ENCODE peak calls at places on chromosomes 7 and 10, in six cellular contexts. N, Z, P, B, O and K are unnamed samples.
A peak's percentile ranks its signal among the peaks of the same experiment; 100 is the strongest.

GRCh38 chr10:51422311-51423120 is 276.9 kb downstream of the CSTF2T start:
- DNase-seq in N (peak; percentile 61), Z (peak; percentile 77), P (no peak), B (peak; percentile 66), O (peak; percentile 14), K (peak; percentile 12)

GRCh38 chr7:130872341-130872740 is 138.3 kb upstream of the KLF14 start:
- DNase-seq in N (no peak), Z (no peak), P (no peak), B (no peak), O (no peak), K (peak; percentile 46)

GRCh38 chr7:1149351-1149794 is 10.6 kb downstream of the ZFAND2A start:
- DNase-seq in N (no peak), Z (no peak), P (peak; percentile 40), B (no peak), O (no peak), K (no peak)

GRCh38 chr7:80187279-80187678 is 52.6 kb downstream of the GNAI1 start:
- DNase-seq in N (no peak), Z (no peak), P (no peak), B (no peak), O (no peak), K (no peak)

GRCh38 chr7:98137826-98138151 is 31.1 kb downstream of the LMTK2 start:
- DNase-seq in N (no peak), Z (no peak), P (no peak), B (no peak), O (no peak), K (no peak)

GRCh38 chr10:6953131-6953834 is 373.2 kb upstream of the PRKCQ start:
- DNase-seq in N (no peak), Z (no peak), P (no peak), B (no peak), O (no peak), K (no peak)

GRCh38 chr10:126598009-126598408 is 72.5 kb downstream of the C10orf90 start:
- DNase-seq in N (peak; percentile 48), Z (no peak), P (peak; percentile 86), B (peak; percentile 58), O (peak; percentile 26), K (no peak)

GRCh38 chr10:61942997-61943457 is 41.5 kb downstream of the ARID5B start:
- DNase-seq in N (no peak), Z (no peak), P (no peak), B (peak; percentile 25), O (peak; percentile 68), K (no peak)

GRCh38 chr7:139830779-139831498 is 1.9 kb downstream of the TBXAS1 start:
- DNase-seq in N (no peak), Z (no peak), P (no peak), B (no peak), O (no peak), K (no peak)

GRCh38 chr7:155470186-155470487 is 12.2 kb downstream of the EN2 start:
- DNase-seq in N (no peak), Z (no peak), P (no peak), B (no peak), O (no peak), K (no peak)
- H3K27me3 ChIP-seq in N (peaks cover 100% of the 10 kb centered on the region), Z (peaks cover 79% of the 10 kb centered on the region), P (peaks cover 42% of the 10 kb centered on the region), B (peaks cover 77% of the 10 kb centered on the region), O (peaks cover 56% of the 10 kb centered on the region), K (peaks cover 99% of the 10 kb centered on the region)

GRCh38 chr7:2663121-2663886 is 24.7 kb upstream of the AMZ1 start:
- DNase-seq in N (no peak), Z (peak; percentile 92), P (peak; percentile 60), B (no peak), O (no peak), K (peak; percentile 59)

GRCh38 chr7:2661096-2661449 is 26.9 kb upstream of the AMZ1 start:
- DNase-seq in N (no peak), Z (no peak), P (peak; percentile 66), B (no peak), O (no peak), K (no peak)

GRCh38 chr7:2660359-2661095 is 27.5 kb upstream of the AMZ1 start:
- DNase-seq in N (no peak), Z (no peak), P (peak; percentile 62), B (no peak), O (no peak), K (no peak)

GRCh38 chr7:2662273-2663120 is 25.5 kb upstream of the AMZ1 start:
- DNase-seq in N (no peak), Z (peak; percentile 47), P (peak; percentile 54), B (no peak), O (no peak), K (no peak)

DNA sequence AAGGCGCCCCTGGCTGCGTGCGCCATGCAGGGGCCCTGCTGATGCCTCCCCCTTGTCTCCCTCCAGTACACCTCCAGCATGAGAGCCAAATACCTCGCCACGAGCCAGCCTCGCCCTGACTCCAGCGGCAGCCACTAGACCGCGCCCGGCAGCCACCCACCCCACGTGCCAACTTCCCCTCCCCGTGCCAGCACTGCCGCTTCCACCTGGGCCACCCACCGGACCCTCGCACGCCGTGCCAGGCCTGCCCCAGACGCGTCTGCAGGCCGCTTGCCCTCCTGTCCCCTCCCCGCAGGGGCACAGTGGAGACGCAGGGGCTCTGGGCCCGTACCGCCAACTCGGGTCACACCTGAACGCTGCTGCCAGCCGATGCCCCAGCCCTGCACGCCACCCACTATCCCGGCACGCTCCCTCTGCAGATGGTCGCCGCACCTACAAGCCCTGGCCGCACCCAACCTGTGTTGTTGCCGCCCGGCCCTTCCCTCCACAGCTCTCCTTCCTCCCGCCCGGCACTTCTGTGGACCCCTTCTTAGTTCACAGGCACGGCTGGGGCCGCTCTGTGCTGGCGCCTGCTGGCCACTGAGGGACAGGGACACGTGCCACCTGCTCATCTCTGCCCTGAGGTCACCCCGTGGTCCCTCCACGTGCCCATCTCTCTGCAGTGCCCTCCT is 26.3 kb upstream of the AMZ1 start:
- DNase-seq in N (no peak), Z (no peak), P (peak; percentile 70), B (no peak), O (no peak), K (no peak)
- TF ChIP-seq CTCF in N (peak; percentile 3), Z (no peak), P (no peak), B (peak; percentile 42), O (no peak), K (no peak)

DNA sequence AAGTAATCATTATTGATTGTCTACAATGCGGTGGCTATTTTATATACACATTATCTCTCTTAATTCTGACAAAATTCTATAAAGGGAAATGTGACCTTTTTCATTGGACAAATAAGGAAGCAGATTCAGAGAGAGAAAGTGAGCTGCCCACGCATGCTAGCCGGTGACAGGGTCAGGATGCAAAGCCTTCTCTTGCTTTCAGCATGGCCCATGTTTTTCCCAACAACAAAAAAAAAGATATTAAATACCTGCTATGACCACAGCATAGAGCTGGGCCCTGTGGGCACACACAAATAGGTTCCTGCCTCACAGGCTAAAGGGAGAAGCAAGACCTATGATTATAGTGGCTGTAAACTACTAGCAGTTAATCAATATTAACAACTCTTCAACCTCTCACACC is 66.7 kb downstream of the PPP1R3C start:
- DNase-seq in N (no peak), Z (no peak), P (no peak), B (no peak), O (no peak), K (no peak)
- H3K27me3 ChIP-seq in N (no peaks in the 10 kb centered on the region), Z (no peaks in the 10 kb centered on the region), P (no peaks in the 10 kb centered on the region), B (no peaks in the 10 kb centered on the region), O (no peaks in the 10 kb centered on the region), K (no peaks in the 10 kb centered on the region)

DNA sequence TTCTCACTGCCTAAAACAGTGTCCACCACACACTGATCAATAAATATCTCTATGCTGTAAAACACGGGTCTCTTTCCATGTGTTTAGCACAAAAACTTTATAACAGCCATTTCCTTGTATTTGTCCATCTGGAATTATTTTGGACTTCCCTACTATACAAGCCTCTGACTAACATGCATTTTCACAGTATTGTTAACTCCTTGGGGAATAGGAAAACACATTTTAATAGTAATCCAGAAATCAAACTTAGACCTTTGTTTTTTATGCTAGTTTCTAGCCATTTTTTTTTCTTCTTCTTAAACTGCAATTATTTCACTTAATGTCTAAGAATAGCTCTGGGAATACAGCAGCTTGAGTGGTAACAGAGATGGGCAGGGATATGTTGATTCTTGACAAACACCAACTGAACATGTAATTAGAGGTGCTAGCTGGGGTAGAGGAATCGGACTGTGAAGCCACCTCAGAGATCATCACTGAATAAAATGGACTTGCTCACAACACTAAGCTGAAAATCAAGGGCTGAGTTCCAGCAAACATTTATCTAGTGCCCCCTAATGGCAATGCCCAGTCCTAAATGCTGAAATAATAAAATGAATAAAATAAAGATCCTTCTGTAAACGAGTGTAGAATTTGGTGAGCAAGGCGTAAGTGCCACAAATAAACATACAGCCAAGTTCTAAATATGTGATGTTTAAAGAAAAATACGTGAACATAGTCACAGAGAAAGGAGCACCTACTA is 593.1 kb downstream of the SORCS1 start:
- DNase-seq in N (peak; percentile 42), Z (no peak), P (no peak), B (peak; percentile 11), O (peak; percentile 57), K (no peak)
- TF ChIP-seq CTCF in N (peak; percentile 68), Z (peak; percentile 32), P (peak; percentile 29), B (peak; percentile 58), O (peak; percentile 67), K (no peak)

GRCh38 chr10:132883391-132883881 is 58.9 kb downstream of the CFAP46 start:
- DNase-seq in N (no peak), Z (no peak), P (peak; percentile 25), B (no peak), O (no peak), K (no peak)
- H3K27me3 ChIP-seq in N (no peaks in the 10 kb centered on the region), Z (peaks cover 7% of the 10 kb centered on the region), P (no peaks in the 10 kb centered on the region), B (peaks cover 23% of the 10 kb centered on the region), O (no peaks in the 10 kb centered on the region), K (peaks cover 9% of the 10 kb centered on the region)

GRCh38 chr7:93711926-93712325 is 137.4 kb upstream of the CALCR start:
- DNase-seq in N (no peak), Z (no peak), P (no peak), B (no peak), O (no peak), K (no peak)

GRCh38 chr7:93719546-93719945 is 145.0 kb upstream of the CALCR start:
- DNase-seq in N (no peak), Z (no peak), P (no peak), B (peak; percentile 93), O (peak; percentile 58), K (no peak)

GRCh38 chr7:93717217-93717900 is 142.8 kb upstream of the CALCR start:
- DNase-seq in N (no peak), Z (no peak), P (no peak), B (peak; percentile 28), O (peak; percentile 79), K (no peak)

GRCh38 chr7:93720106-93720505 is 145.6 kb upstream of the CALCR start:
- DNase-seq in N (no peak), Z (no peak), P (no peak), B (no peak), O (no peak), K (no peak)

DNA sequence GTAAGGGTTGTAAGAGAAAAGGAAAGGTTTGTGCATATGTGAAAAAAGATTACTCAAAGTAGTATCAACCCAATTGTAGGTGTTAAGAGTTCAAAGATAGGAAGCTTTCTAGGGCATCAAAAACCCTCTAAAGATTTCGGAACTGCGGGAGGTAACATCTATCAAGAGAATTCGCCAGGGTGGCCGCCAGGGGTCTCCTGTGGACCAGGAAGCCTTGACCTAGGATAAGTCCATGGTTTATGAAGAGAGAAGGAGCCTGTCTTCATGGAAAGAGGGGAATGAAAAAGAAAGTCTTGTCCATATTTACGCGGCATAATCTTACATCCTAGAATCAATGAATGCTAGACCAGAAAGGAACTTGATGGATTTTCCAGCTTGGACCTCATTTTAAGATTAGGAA is 140.7 kb upstream of the CALCR start:
- DNase-seq in N (peak; percentile 58), Z (peak; percentile 41), P (peak; percentile 55), B (peak; percentile 53), O (peak; percentile 16), K (no peak)
- TF ChIP-seq CTCF in N (peak; percentile 75), Z (no peak), P (peak; percentile 36), B (peak; percentile 86), O (peak; percentile 62), K (no peak)